ENCODE peak calls at places on chromosomes 12 and 14, in six cellular contexts. S is uterus, B is A549, G is suprapubic skin, R is endothelial cell of umbilical vein, Y is HCT116. F is an unnamed sample.

GRCh38 chr12:57368349-57369095 is 62.3 kb downstream of the R3HDM2 start:
- DNase-seq in B (peak), G (no peak), S (no peak), Y (no peak), R (no peak), F (no peak)

GRCh38 chr14:100722367-100722766 is 4.3 kb upstream of the DLK1 start:
- DNase-seq in R (no peak), Y (no peak), B (no peak), G (no peak), S (no peak), F (no peak)

GRCh38 chr12:64900540-64900939 is 76.1 kb downstream of the TBC1D30 start:
- DNase-seq in R (peak), Y (no peak), G (no peak), B (no peak), S (no peak), F (no peak)

GRCh38 chr12:103840399-103840880 is 594 bp downstream of the NT5DC3 start:
- DNase-seq in G (peak), S (peak), Y (no peak), R (peak), B (peak), F (no peak)

GRCh38 chr14:97414718-97415098 is 617.5 kb downstream of the VRK1 start:
- DNase-seq in B (no peak), R (no peak), Y (no peak), G (no peak), S (no peak), F (no peak)

GRCh38 chr12:51023625-51024395 is 2.4 kb downstream of the SLC11A2 start:
- DNase-seq in S (no peak), R (peak), Y (no peak), B (no peak), G (no peak), F (no peak)

GRCh38 chr14:34334329-34334728 is 127.7 kb downstream of the SPTSSA start:
- DNase-seq in Y (no peak), S (no peak), R (no peak), B (no peak), G (no peak), F (no peak)

GRCh38 chr14:53011053-53011462 is 60.2 kb upstream of the FERMT2 start:
- DNase-seq in G (peak), B (peak), R (no peak), Y (peak), S (peak), F (peak)

GRCh38 chr12:25648460-25648859 is 95.4 kb upstream of the LMNTD1 start:
- DNase-seq in B (peak), R (peak), G (no peak), Y (peak), S (no peak), F (no peak)

GRCh38 chr14:34853041-34853440 is 22.1 kb downstream of the BAZ1A start:
- DNase-seq in R (peak), B (no peak), G (no peak), S (no peak), Y (no peak), F (no peak)

GRCh38 chr12:116662612-116663144 is 75.2 kb downstream of the SPRING1 start:
- DNase-seq in G (no peak), R (no peak), B (no peak), S (no peak), Y (no peak), F (peak)

GRCh38 chr12:99977550-99977949 is 7.2 kb downstream of the ANKS1B start:
- DNase-seq in Y (no peak), G (no peak), R (no peak), S (no peak), B (no peak), F (no peak)

GRCh38 chr14:25944020-25944419 is 653.8 kb downstream of the NOVA1 start:
- DNase-seq in B (no peak), R (no peak), Y (no peak), S (no peak), G (no peak), F (no peak)

GRCh38 chr12:4037747-4038312 is 164.6 kb upstream of the PARP11 start:
- DNase-seq in R (peak), B (peak), S (peak), Y (no peak), G (no peak), F (peak)

DNA sequence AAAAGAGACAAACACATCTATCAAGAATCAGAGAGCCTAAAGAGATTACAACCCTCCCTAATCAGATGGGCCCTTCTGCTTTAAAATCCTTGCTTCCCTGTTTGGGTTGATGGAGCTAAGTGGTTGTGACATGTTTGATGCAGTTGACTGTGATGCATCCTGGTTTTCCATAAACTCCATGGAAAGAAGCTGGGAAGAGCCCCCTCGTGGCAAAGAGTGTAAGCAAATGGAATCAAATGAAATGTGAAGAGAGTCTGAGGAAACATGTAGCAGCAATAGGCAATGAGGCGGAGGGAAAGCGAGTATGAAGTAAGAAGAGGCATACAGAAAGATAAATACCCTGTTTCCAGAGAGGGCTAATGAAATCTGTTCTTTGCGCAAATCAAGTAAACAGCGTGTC is 70.4 kb upstream of the SLCO1C1 start:
- DNase-seq in Y (peak), S (no peak), R (peak), B (no peak), G (no peak), F (no peak)
- TF ChIP-seq CTCF in Y (peak), S (peak), R (peak), B (peak), G (no peak), F (no peak)

GRCh38 chr12:69024413-69024812 is 91.4 kb upstream of the CPM start:
- DNase-seq in G (peak), S (no peak), B (peak), R (no peak), Y (peak), F (no peak)
- TF ChIP-seq POLR2A in G (no peak), S (no peak), B (no peak), R (no peak), Y (no peak), F (no peak)

GRCh38 chr14:61553730-61554641 is 141.3 kb upstream of the HIF1A start:
- DNase-seq in B (peak), G (no peak), S (no peak), Y (no peak), R (no peak), F (peak)
- TF ChIP-seq CTCF in B (no peak), G (no peak), S (no peak), Y (no peak), R (no peak), F (no peak)

GRCh38 chr14:68781161-68782021 is 11.5 kb downstream of the ZFP36L1 start:
- DNase-seq in S (peak), Y (no peak), R (no peak), B (no peak), G (peak), F (no peak)
- TF ChIP-seq POLR2A in S (no peak), Y (no peak), R (no peak), B (no peak), G (no peak), F (no peak)

F was measured in upper lobe of left lung.